ENCODE peak calls at places on chromosomes 13 and 19, in seven cellular contexts. M is Calu3; A is NCI-H2171 treated with DMSO at 0.1 percent for 48 hours; G is stimulated activated CD4-positive, alpha-beta T cell treated with anti-CD3 and anti-CD28 coated beads, Interleukin-4, amount 100 ng/mL, for 1 hour; C is kidney epithelial cell; T is effector memory CD4-positive, alpha-beta T cell; Z is AG04449. N is an unnamed sample.

GRCh38 chr19:45934551-45935230 is 20.1 kb upstream of the NANOS2 start:
- DNase-seq in Z (no peak), C (no peak), T (no peak), G (no peak), A (no peak), M (no peak), N (no peak)

GRCh38 chr19:39363909-39364457 is 21.8 kb downstream of the SAMD4B start:
- DNase-seq in T (no peak), M (no peak), A (peak), G (no peak), Z (no peak), C (no peak), N (no peak)

GRCh38 chr19:6947745-6948144 is 60.4 kb downstream of the ADGRE1 start:
- DNase-seq in A (no peak), Z (no peak), G (peak), T (no peak), C (no peak), M (peak), N (peak)

GRCh38 chr13:89034015-89034414 is 1362.8 kb downstream of the SLITRK5 start:
- DNase-seq in G (no peak), A (no peak), C (no peak), T (no peak), M (no peak), Z (no peak), N (no peak)

GRCh38 chr19:3556978-3557460 is 367 bp downstream of the MFSD12 start:
- DNase-seq in A (peak), M (peak), C (no peak), T (peak), G (peak), Z (no peak), N (peak)

GRCh38 chr19:35963514-35963913 is 27.3 kb downstream of the LRFN3 start:
- DNase-seq in T (no peak), M (peak), G (peak), C (peak), A (no peak), Z (no peak), N (no peak)

GRCh38 chr13:95160112-95160906 is 140.9 kb downstream of the ABCC4 start:
- DNase-seq in M (peak), Z (no peak), A (no peak), C (no peak), T (no peak), G (no peak), N (no peak)

GRCh38 chr13:110555601-110556223 is 5.8 kb downstream of the RAB20 start:
- DNase-seq in M (no peak), G (no peak), Z (no peak), T (no peak), C (no peak), A (no peak), N (peak)

GRCh38 chr19:2344381-2344870 is 15.6 kb upstream of the TMPRSS9 start:
- DNase-seq in A (no peak), G (no peak), T (no peak), Z (no peak), M (no peak), C (no peak), N (no peak)

GRCh38 chr19:41945135-41945766 is 13.9 kb downstream of the RABAC1 start:
- DNase-seq in C (no peak), T (peak), Z (no peak), M (no peak), G (peak), A (no peak), N (peak)

GRCh38 chr13:19910336-19911072 is 47.1 kb upstream of the ZMYM5 start:
- DNase-seq in M (peak), T (no peak), Z (no peak), A (no peak), C (peak), G (no peak), N (no peak)

N was measured in upper lobe of left lung.